ENCODE peak calls at places on chromosomes 11 and 22, in four cellular contexts. K, O, N and C are unnamed samples.
A peak's percentile ranks its signal among the peaks of the same experiment; 100 is the strongest.

GRCh38 chr11:56841210-56841810 is 92.8 kb upstream of the OR9G4 start:
- DNase-seq in K (no peak), N (peak; percentile 12), O (peak; percentile 66), C (no peak)

GRCh38 chr11:57566035-57566504 is 1.4 kb downstream of the UBE2L6 start:
- DNase-seq in K (no peak), O (peak; percentile 77), N (no peak), C (no peak)

GRCh38 chr22:22037740-22038139 is 55.2 kb upstream of the TOP3B start:
- DNase-seq in N (no peak), O (no peak), K (no peak), C (no peak)

GRCh38 chr11:110069158-110069737 is 23.9 kb upstream of the ZC3H12C start:
- DNase-seq in K (no peak), N (peak; percentile 84), O (no peak), C (no peak)

GRCh38 chr22:32531228-32531627 is 56.6 kb downstream of the FBXO7 start:
- DNase-seq in K (no peak), O (no peak), N (no peak), C (no peak)

GRCh38 chr11:75326439-75326810 is 25.0 kb downstream of the ARRB1 start:
- DNase-seq in N (no peak), O (no peak), K (no peak), C (no peak)

GRCh38 chr22:17920145-17920605 is 104.2 kb downstream of the MICAL3 start:
- DNase-seq in K (no peak), N (no peak), O (no peak), C (no peak)

GRCh38 chr11:134664863-134665535 is 253.0 kb upstream of the B3GAT1 start:
- DNase-seq in N (no peak), O (no peak), K (no peak), C (no peak)

GRCh38 chr11:32891657-32892354 is 805 bp upstream of the QSER1 start:
- DNase-seq in K (no peak), N (no peak), O (no peak), C (no peak)

GRCh38 chr11:112794321-112794720 is 166.9 kb upstream of the NCAM1 start:
- DNase-seq in K (no peak), N (no peak), O (no peak), C (no peak)

GRCh38 chr22:31102441-31103081 is 4.8 kb downstream of the SELENOM start:
- DNase-seq in O (no peak), K (no peak), N (peak; percentile 85), C (no peak)

GRCh38 chr22:33544707-33545106 is 375.6 kb downstream of the LARGE1 start:
- DNase-seq in O (no peak), N (peak; percentile 14), K (no peak), C (no peak)

GRCh38 chr11:117559698-117560097 is 232.0 kb downstream of the CEP164 start:
- DNase-seq in K (no peak), O (no peak), N (no peak), C (no peak)

GRCh38 chr11:34492806-34493414 is 20.7 kb downstream of the ELF5 start:
- DNase-seq in N (peak; percentile 56), O (peak; percentile 76), K (no peak), C (no peak)

GRCh38 chr11:21545701-21546100 is 647.2 kb upstream of the ANO5 start:
- DNase-seq in N (no peak), K (no peak), O (no peak), C (no peak)

GRCh38 chr11:66546368-66546965 is at the start of gene ACTN3:
- DNase-seq in N (peak; percentile 7), K (no peak), O (no peak), C (no peak)

GRCh38 chr11:93741882-93742226 is 382 bp downstream of the C11orf54 start:
- DNase-seq in N (no peak), O (no peak), K (no peak), C (no peak)

GRCh38 chr22:20811971-20812660 is 38.2 kb downstream of the SERPIND1 start:
- DNase-seq in K (no peak), O (no peak), N (no peak), C (no peak)

GRCh38 chr22:33811686-33812085 is 108.6 kb downstream of the LARGE1 start:
- DNase-seq in K (no peak), N (no peak), O (no peak), C (no peak)

GRCh38 chr11:70418130-70418529 is 19.8 kb downstream of the CTTN start:
- DNase-seq in N (no peak), O (no peak), K (no peak), C (no peak)

GRCh38 chr11:89405629-89406028 is 85.5 kb downstream of the NOX4 start:
- DNase-seq in N (peak; percentile 16), K (no peak), O (peak; percentile 22), C (no peak)

GRCh38 chr11:73265278-73265810 is 6.8 kb upstream of the P2RY6 start:
- DNase-seq in O (no peak), K (no peak), N (no peak), C (no peak)

GRCh38 chr11:88363566-88364169 is 26.1 kb upstream of the CTSC start:
- DNase-seq in K (no peak), O (no peak), N (no peak), C (no peak)

GRCh38 chr11:111631666-111632039 is 29.4 kb downstream of the SIK2 start:
- DNase-seq in N (peak; percentile 69), O (no peak), K (no peak), C (no peak)

GRCh38 chr11:120925944-120926343 is 98.0 kb upstream of the TBCEL start:
- DNase-seq in N (no peak), K (no peak), O (peak; percentile 26), C (no peak)

GRCh38 chr11:44178381-44178780 is 82.9 kb downstream of the EXT2 start:
- DNase-seq in O (no peak), K (no peak), N (no peak), C (no peak)

GRCh38 chr22:42648368-42649260 is 578 bp downstream of the CYB5R3 start:
- DNase-seq in K (peak; percentile 6), N (no peak), O (peak; percentile 49), C (peak; percentile 49)

GRCh38 chr22:48944756-48945620 is 882.7 kb downstream of the BRD1 start:
- DNase-seq in K (no peak), O (no peak), N (no peak), C (no peak)

GRCh38 chr11:16841984-16842383 is 103.5 kb downstream of the C11orf58 start:
- DNase-seq in N (no peak), K (no peak), O (no peak), C (no peak)

GRCh38 chr22:45636668-45637067 is 35.0 kb upstream of the ATXN10 start:
- DNase-seq in N (no peak), K (no peak), O (no peak), C (no peak)

GRCh38 chr11:96741068-96741467 is 351.3 kb downstream of the JRKL start:
- DNase-seq in K (no peak), N (no peak), O (no peak), C (no peak)

GRCh38 chr11:108871152-108871551 is 206.3 kb downstream of the DDX10 start:
- DNase-seq in O (peak; percentile 36), K (no peak), N (peak; percentile 15), C (no peak)